ENCODE peak calls at places on chromosomes 7 and 10, in six cellular contexts. A is cardiac muscle cell, W is sigmoid colon, D is glutamatergic neuron, H is adrenal gland, C is endothelial cell. I is an unnamed sample.

GRCh38 chr10:12121673-12122072 is 7.8 kb upstream of the SEC61A2 start:
- DNase-seq in A (no peak), W (no peak), D (no peak), H (no peak), C (no peak), I (no peak)

GRCh38 chr7:36129048-36129534 is 24.0 kb upstream of the EEPD1 start:
- DNase-seq in A (peak; percentile 65), W (no peak), D (no peak), H (no peak), C (no peak), I (no peak)

GRCh38 chr7:151566897-151567320 is 47.2 kb upstream of the RHEB start:
- DNase-seq in A (peak; percentile 78), W (peak; percentile 70), D (no peak), H (no peak), C (no peak), I (no peak)

GRCh38 chr10:37681617-37681999 is 175.8 kb downstream of the ZNF248 start:
- DNase-seq in A (no peak), W (no peak), D (no peak), H (no peak), C (no peak), I (no peak)

GRCh38 chr10:57294698-57295097 is 933.6 kb upstream of the ZWINT start:
- DNase-seq in A (no peak), W (no peak), D (no peak), H (no peak), C (no peak), I (no peak)

GRCh38 chr7:100465702-100466311 is 1.7 kb upstream of the SPACDR start:
- DNase-seq in A (peak; percentile 84), W (peak; percentile 92), D (no peak), H (peak; percentile 87), C (peak; percentile 51), I (no peak)

GRCh38 chr10:13950543-13950939 is 363.8 kb downstream of the PRPF18 start:
- DNase-seq in A (no peak), W (no peak), D (no peak), H (no peak), C (no peak), I (no peak)

GRCh38 chr10:124086097-124086710 is 7.2 kb downstream of the CHST15 start:
- DNase-seq in A (no peak), W (peak; percentile 63), D (no peak), H (no peak), C (no peak), I (no peak)

GRCh38 chr7:150405584-150406310 is 26.6 kb downstream of the ZNF775 start:
- DNase-seq in A (no peak), W (no peak), D (peak; percentile 66), H (no peak), C (peak; percentile 53), I (peak; percentile 34)

GRCh38 chr7:126716321-126716720 is 536.4 kb downstream of the GRM8 start:
- DNase-seq in A (no peak), W (no peak), D (no peak), H (no peak), C (no peak), I (no peak)

GRCh38 chr10:119111968-119112515 is 8.1 kb downstream of the DENND10 start:
- DNase-seq in A (peak; percentile 62), W (no peak), D (no peak), H (no peak), C (no peak), I (no peak)

GRCh38 chr7:102992820-102993531 is 80.2 kb downstream of the LRRC17 start:
- DNase-seq in A (peak; percentile 80), W (no peak), D (no peak), H (no peak), C (no peak), I (no peak)

GRCh38 chr10:70694410-70695179 is 22.3 kb downstream of the ADAMTS14 start:
- DNase-seq in A (peak; percentile 88), W (no peak), D (no peak), H (no peak), C (no peak), I (no peak)

GRCh38 chr10:126052171-126052570 is 155.8 kb downstream of the FANK1 start:
- DNase-seq in A (no peak), W (no peak), D (no peak), H (no peak), C (no peak), I (no peak)

GRCh38 chr7:152176797-152177196 is 151.3 kb downstream of the GALNT11 start:
- DNase-seq in A (no peak), W (no peak), D (no peak), H (no peak), C (no peak), I (no peak)

GRCh38 chr10:15485684-15486316 is 114.7 kb upstream of the FAM171A1 start:
- DNase-seq in A (peak; percentile 94), W (no peak), D (no peak), H (peak; percentile 60), C (no peak), I (no peak)

GRCh38 chr10:28991738-28992270 is 297.1 kb upstream of the LYZL1 start:
- DNase-seq in A (peak; percentile 76), W (no peak), D (peak; percentile 68), H (peak; percentile 63), C (peak; percentile 68), I (peak; percentile 34)

GRCh38 chr10:71090330-71090729 is 122.0 kb upstream of the UNC5B start:
- DNase-seq in A (no peak), W (peak; percentile 28), D (no peak), H (peak; percentile 9), C (no peak), I (peak; percentile 0)

GRCh38 chr10:63738410-63738809 is 217.2 kb downstream of the REEP3 start:
- DNase-seq in A (peak; percentile 77), W (no peak), D (no peak), H (peak; percentile 75), C (no peak), I (no peak)

GRCh38 chr7:44990520-44991023 is 9.4 kb upstream of the CCM2 start:
- DNase-seq in A (peak; percentile 91), W (no peak), D (no peak), H (no peak), C (no peak), I (no peak)

GRCh38 chr7:2117681-2118045 is 115.1 kb downstream of the MAD1L1 start:
- DNase-seq in A (no peak), W (no peak), D (no peak), H (no peak), C (no peak), I (no peak)

GRCh38 chr7:27560706-27561235 is 101.9 kb downstream of the HIBADH start:
- DNase-seq in A (peak; percentile 78), W (no peak), D (no peak), H (no peak), C (no peak), I (no peak)
- TF ChIP-seq CTCF in A (peak; percentile 17), W (no peak), D (peak; percentile 18), H (no peak), C (no peak), I (peak; percentile 29)

GRCh38 chr10:4227581-4227980 is 442.6 kb upstream of the KLF6 start:
- DNase-seq in A (no peak), W (no peak), D (no peak), H (no peak), C (no peak), I (no peak)
- TF ChIP-seq CTCF in A (no peak), W (no peak), D (no peak), H (no peak), C (no peak), I (no peak)

GRCh38 chr10:80530251-80530650 is 7.5 kb upstream of the SH2D4B start:
- DNase-seq in A (peak; percentile 38), W (no peak), D (no peak), H (no peak), C (no peak), I (no peak)
- TF ChIP-seq CTCF in A (peak; percentile 32), W (no peak), D (no peak), H (no peak), C (no peak), I (no peak)

GRCh38 chr7:17552373-17552772 is 253.9 kb downstream of the AHR start:
- DNase-seq in A (no peak), W (no peak), D (no peak), H (no peak), C (no peak), I (no peak)
- TF ChIP-seq CTCF in A (no peak), W (no peak), D (no peak), H (no peak), C (no peak), I (no peak)

GRCh38 chr7:16606704-16607103 is 38.9 kb downstream of the ANKMY2 start:
- DNase-seq in A (no peak), W (no peak), D (no peak), H (no peak), C (no peak), I (no peak)

GRCh38 chr7:16599860-16600259 is 45.7 kb downstream of the ANKMY2 start:
- DNase-seq in A (no peak), W (no peak), D (no peak), H (no peak), C (no peak), I (no peak)

GRCh38 chr7:16598015-16598414 is 47.5 kb downstream of the ANKMY2 start:
- DNase-seq in A (no peak), W (no peak), D (no peak), H (no peak), C (no peak), I (no peak)

GRCh38 chr7:16604054-16604453 is 41.5 kb downstream of the ANKMY2 start:
- DNase-seq in A (peak; percentile 22), W (no peak), D (no peak), H (no peak), C (no peak), I (no peak)

GRCh38 chr7:16603633-16604032 is 41.9 kb downstream of the ANKMY2 start:
- DNase-seq in A (no peak), W (no peak), D (no peak), H (no peak), C (no peak), I (no peak)
- TF ChIP-seq CTCF in A (no peak), W (no peak), D (no peak), H (no peak), C (no peak), I (no peak)

GRCh38 chr10:23656735-23657134 is 217.9 kb downstream of the OTUD1 start:
- DNase-seq in A (no peak), W (no peak), D (no peak), H (no peak), C (peak; percentile 29), I (no peak)
- TF ChIP-seq CTCF in A (no peak), W (peak; percentile 11), D (peak; percentile 58), H (peak; percentile 7), C (peak; percentile 74), I (peak; percentile 67)

I was measured in neural crest cell.